ENCODE peak calls at places on chromosomes 3 and 15, in nine cellular contexts. One of them, this sample, is unnamed.

GRCh38 chr3:9750556-9751411 is 1.0 kb downstream of the OGG1 start:
- DNase-seq in fibroblast of gingiva: peak; percentile 35
- DNase-seq in A549: peak; percentile 30
- DNase-seq in hepatocyte: peak; percentile 72
- DNase-seq in retinal pigment epithelial cell: no peak
- DNase-seq in psoas muscle: no peak
- DNase-seq in iris pigment epithelial cell: peak; percentile 51
- DNase-seq in myocyte: peak; percentile 16
- DNase-seq in activated T-cell treated with anti-CD3 and anti-CD28 coated beads for 4 hours: no peak
- DNase-seq in this sample: peak; percentile 45

GRCh38 chr15:45183001-45183400 is 4.8 kb downstream of the SHF start:
- DNase-seq in iris pigment epithelial cell: no peak
- DNase-seq in psoas muscle: no peak
- DNase-seq in myocyte: peak; percentile 69
- DNase-seq in retinal pigment epithelial cell: no peak
- DNase-seq in fibroblast of gingiva: no peak
- DNase-seq in hepatocyte: no peak
- DNase-seq in A549: no peak
- DNase-seq in activated T-cell treated with anti-CD3 and anti-CD28 coated beads for 4 hours: no peak
- DNase-seq in this sample: no peak

GRCh38 chr3:182325213-182325941 is 467.9 kb upstream of the ATP11B start:
- DNase-seq in A549: no peak
- DNase-seq in activated T-cell treated with anti-CD3 and anti-CD28 coated beads for 4 hours: no peak
- DNase-seq in retinal pigment epithelial cell: peak; percentile 25
- DNase-seq in iris pigment epithelial cell: peak; percentile 10
- DNase-seq in hepatocyte: no peak
- DNase-seq in fibroblast of gingiva: no peak
- DNase-seq in myocyte: no peak
- DNase-seq in psoas muscle: no peak
- DNase-seq in this sample: no peak

GRCh38 chr3:134453631-134454030 is 32.2 kb downstream of the ANAPC13 start:
- DNase-seq in retinal pigment epithelial cell: no peak
- DNase-seq in myocyte: no peak
- DNase-seq in psoas muscle: no peak
- DNase-seq in A549: peak; percentile 5
- DNase-seq in activated T-cell treated with anti-CD3 and anti-CD28 coated beads for 4 hours: no peak
- DNase-seq in hepatocyte: no peak
- DNase-seq in iris pigment epithelial cell: no peak
- DNase-seq in fibroblast of gingiva: no peak
- DNase-seq in this sample: no peak

GRCh38 chr15:49847937-49848823 is 227.3 kb downstream of the DTWD1 start:
- DNase-seq in iris pigment epithelial cell: peak; percentile 98
- DNase-seq in retinal pigment epithelial cell: no peak
- DNase-seq in myocyte: peak; percentile 33
- DNase-seq in activated T-cell treated with anti-CD3 and anti-CD28 coated beads for 4 hours: no peak
- DNase-seq in fibroblast of gingiva: peak; percentile 98
- DNase-seq in hepatocyte: no peak
- DNase-seq in A549: peak; percentile 91
- DNase-seq in psoas muscle: no peak
- DNase-seq in this sample: no peak

GRCh38 chr3:141083226-141083625 is 32.1 kb downstream of the SPSB4 start:
- DNase-seq in iris pigment epithelial cell: no peak
- DNase-seq in fibroblast of gingiva: no peak
- DNase-seq in myocyte: no peak
- DNase-seq in A549: no peak
- DNase-seq in activated T-cell treated with anti-CD3 and anti-CD28 coated beads for 4 hours: no peak
- DNase-seq in retinal pigment epithelial cell: no peak
- DNase-seq in psoas muscle: peak; percentile 27
- DNase-seq in hepatocyte: no peak
- DNase-seq in this sample: no peak

GRCh38 chr3:39806820-39807219 is 2.6 kb upstream of the MYRIP start:
- DNase-seq in iris pigment epithelial cell: no peak
- DNase-seq in fibroblast of gingiva: no peak
- DNase-seq in activated T-cell treated with anti-CD3 and anti-CD28 coated beads for 4 hours: no peak
- DNase-seq in myocyte: no peak
- DNase-seq in A549: no peak
- DNase-seq in psoas muscle: no peak
- DNase-seq in hepatocyte: no peak
- DNase-seq in retinal pigment epithelial cell: no peak
- DNase-seq in this sample: no peak

GRCh38 chr3:194617827-194618226 is 15.4 kb downstream of the TMEM44 start:
- DNase-seq in retinal pigment epithelial cell: no peak
- DNase-seq in myocyte: peak; percentile 56
- DNase-seq in psoas muscle: peak; percentile 45
- DNase-seq in activated T-cell treated with anti-CD3 and anti-CD28 coated beads for 4 hours: no peak
- DNase-seq in fibroblast of gingiva: no peak
- DNase-seq in A549: no peak
- DNase-seq in iris pigment epithelial cell: peak; percentile 84
- DNase-seq in hepatocyte: no peak
- DNase-seq in this sample: no peak

GRCh38 chr3:107816082-107816481 is 274.7 kb downstream of the CD47 start:
- DNase-seq in retinal pigment epithelial cell: no peak
- DNase-seq in iris pigment epithelial cell: no peak
- DNase-seq in hepatocyte: no peak
- DNase-seq in fibroblast of gingiva: peak; percentile 5
- DNase-seq in activated T-cell treated with anti-CD3 and anti-CD28 coated beads for 4 hours: no peak
- DNase-seq in A549: no peak
- DNase-seq in psoas muscle: no peak
- DNase-seq in myocyte: no peak
- DNase-seq in this sample: peak; percentile 69

GRCh38 chr15:38994310-38994709 is 429.7 kb upstream of the RASGRP1 start:
- DNase-seq in activated T-cell treated with anti-CD3 and anti-CD28 coated beads for 4 hours: no peak
- DNase-seq in iris pigment epithelial cell: no peak
- DNase-seq in myocyte: no peak
- DNase-seq in fibroblast of gingiva: no peak
- DNase-seq in hepatocyte: no peak
- DNase-seq in A549: no peak
- DNase-seq in retinal pigment epithelial cell: no peak
- DNase-seq in psoas muscle: no peak
- DNase-seq in this sample: no peak

GRCh38 chr3:10204921-10205320 is 40.2 kb downstream of the IRAK2 start:
- DNase-seq in retinal pigment epithelial cell: no peak
- DNase-seq in activated T-cell treated with anti-CD3 and anti-CD28 coated beads for 4 hours: no peak
- DNase-seq in myocyte: no peak
- DNase-seq in fibroblast of gingiva: no peak
- DNase-seq in iris pigment epithelial cell: no peak
- DNase-seq in A549: no peak
- DNase-seq in psoas muscle: no peak
- DNase-seq in hepatocyte: no peak
- DNase-seq in this sample: no peak

GRCh38 chr3:41419809-41420208 is 220.5 kb downstream of the CTNNB1 start:
- DNase-seq in fibroblast of gingiva: no peak
- DNase-seq in retinal pigment epithelial cell: no peak
- DNase-seq in psoas muscle: no peak
- DNase-seq in iris pigment epithelial cell: no peak
- DNase-seq in activated T-cell treated with anti-CD3 and anti-CD28 coated beads for 4 hours: no peak
- DNase-seq in hepatocyte: no peak
- DNase-seq in A549: no peak
- DNase-seq in myocyte: no peak
- DNase-seq in this sample: no peak